ENCODE peak calls at places on chromosomes 4 and X, in ten cellular contexts. X is NCI-H2081; I is fibroblast of mammary gland; K is cardiac fibroblast; F is colonic mucosa; N is A172; G is H9; C is keratinocyte; E is PC-3; Q is stimulated activated CD8-positive, alpha-beta memory T cell treated with anti-CD3 and anti-CD28 coated beads, Interleukin-12 subunit alpha, Interleukin-12 subunit beta, amount 100 ng/mL, for 4 hours. S is an unnamed sample.

GRCh38 chrX:63350551-63350950 is 581 bp downstream of the SPIN4 start:
- DNase-seq in X (peak; percentile 71), K (no peak), C (no peak), G (peak; percentile 30), I (peak; percentile 3), Q (no peak), N (peak; percentile 22), F (peak; percentile 48), E (peak; percentile 38), S (peak; percentile 23)

GRCh38 chrX:46803140-46803539 is 33.7 kb upstream of the RP2 start:
- DNase-seq in F (no peak), I (peak; percentile 12), Q (no peak), G (no peak), K (peak; percentile 15), X (no peak), N (no peak), C (no peak), E (peak; percentile 46), S (peak; percentile 39)

GRCh38 chrX:12954376-12954775 is 20.5 kb upstream of the TMSB4X start:
- DNase-seq in Q (no peak), G (no peak), K (no peak), X (no peak), E (no peak), F (no peak), N (no peak), I (no peak), C (no peak), S (no peak)

GRCh38 chr4:139229534-139230039 is 50.4 kb downstream of the MGARP start:
- DNase-seq in F (peak; percentile 29), G (no peak), N (peak; percentile 56), E (peak; percentile 62), I (peak; percentile 72), X (peak; percentile 31), C (no peak), K (peak; percentile 82), Q (no peak), S (peak; percentile 73)

GRCh38 chrX:97616883-97617510 is 733.3 kb downstream of the RPA4 start:
- DNase-seq in X (no peak), Q (no peak), K (peak; percentile 69), E (peak; percentile 82), G (no peak), N (peak; percentile 40), C (peak; percentile 36), F (no peak), I (peak; percentile 73), S (peak; percentile 78)

GRCh38 chr4:5979981-5980380 is 38.2 kb downstream of the C4orf50 start:
- DNase-seq in Q (no peak), X (peak; percentile 76), C (no peak), F (no peak), N (peak; percentile 55), K (peak; percentile 16), I (peak; percentile 14), G (peak; percentile 89), E (peak; percentile 39), S (peak; percentile 48)

GRCh38 chr4:184705692-184706091 is 28.2 kb downstream of the CENPU start:
- DNase-seq in C (no peak), F (no peak), E (no peak), Q (no peak), G (no peak), N (no peak), X (no peak), I (no peak), K (no peak), S (no peak)

GRCh38 chrX:28591542-28591941 is 4.3 kb downstream of the IL1RAPL1 start:
- DNase-seq in C (no peak), Q (no peak), N (no peak), E (peak; percentile 41), G (no peak), I (no peak), K (no peak), X (no peak), F (no peak), S (peak; percentile 47)

GRCh38 chr4:54487491-54487890 is 170.3 kb upstream of the KIT start:
- DNase-seq in X (no peak), C (no peak), K (no peak), I (no peak), F (no peak), E (no peak), N (peak; percentile 24), G (no peak), Q (no peak), S (no peak)

GRCh38 chr4:140755811-140756291 is 334 bp downstream of the TBC1D9 start:
- DNase-seq in N (peak; percentile 24), F (no peak), C (no peak), X (peak; percentile 58), G (peak; percentile 48), K (peak; percentile 53), E (no peak), I (peak; percentile 35), Q (no peak), S (peak; percentile 62)

GRCh38 chr4:92121099-92121498 is 182.7 kb upstream of the GRID2 start:
- DNase-seq in Q (no peak), K (no peak), X (no peak), E (peak; percentile 34), N (peak; percentile 9), I (no peak), G (no peak), C (no peak), F (no peak), S (no peak)

GRCh38 chrX:39298821-39299220 is 497.6 kb downstream of the MID1IP1 start:
- DNase-seq in C (no peak), F (no peak), X (no peak), G (no peak), Q (no peak), E (no peak), I (no peak), K (no peak), N (no peak), S (no peak)

GRCh38 chr4:152634110-152634760 is 45.6 kb downstream of the TMEM154 start:
- DNase-seq in C (peak; percentile 36), G (no peak), N (no peak), X (no peak), F (no peak), E (no peak), Q (no peak), K (peak; percentile 41), I (peak; percentile 28), S (no peak)

GRCh38 chr4:41106081-41106480 is 108.3 kb downstream of the APBB2 start:
- DNase-seq in K (no peak), Q (no peak), E (no peak), I (no peak), C (no peak), N (no peak), F (no peak), G (no peak), X (no peak), S (peak; percentile 55)

GRCh38 chrX:39149761-39150160 is 348.5 kb downstream of the MID1IP1 start:
- DNase-seq in G (peak; percentile 76), X (peak; percentile 84), E (peak; percentile 64), N (peak; percentile 8), K (peak; percentile 63), I (peak; percentile 55), Q (no peak), C (no peak), F (peak; percentile 76), S (peak; percentile 50)

GRCh38 chr4:81607947-81608346 is 136.2 kb upstream of the RASGEF1B start:
- DNase-seq in E (peak; percentile 65), X (no peak), N (no peak), G (no peak), K (peak; percentile 39), Q (no peak), F (no peak), I (peak; percentile 32), C (no peak), S (no peak)